ENCODE peak calls at places on chromosomes 1 and 21, in seven cellular contexts. B is mammary epithelial cell, M is colonic mucosa, T is SK-N-SH, X is GM23338, Y is aorta, A is thoracic aorta. Z is an unnamed sample.
A peak's percentile ranks its signal among the peaks of the same experiment; 100 is the strongest.

GRCh38 chr1:150613061-150613920 is 16.1 kb downstream of the ENSA start:
- DNase-seq in B (peak; percentile 93), A (peak; percentile 40), Y (no peak), M (peak; percentile 80), X (no peak), T (no peak), Z (no peak)

GRCh38 chr1:28437924-28438699 is 67.7 kb upstream of the RCC1 start:
- DNase-seq in B (peak; percentile 98), A (peak; percentile 70), M (peak; percentile 83), Y (peak; percentile 90), X (peak; percentile 58), T (peak; percentile 47), Z (peak; percentile 91)

GRCh38 chr1:98661544-98662353 is at the start of gene SNX7:
- DNase-seq in B (peak; percentile 83), Y (peak; percentile 95), T (peak; percentile 97), X (peak; percentile 86), M (peak; percentile 87), A (peak; percentile 30), Z (peak; percentile 72)

GRCh38 chr1:23589506-23589872 is 30.2 kb upstream of the ID3 start:
- DNase-seq in B (no peak), Y (no peak), X (no peak), T (no peak), A (no peak), M (no peak), Z (no peak)

GRCh38 chr1:40844887-40845878 is 17.0 kb downstream of the CITED4 start:
- DNase-seq in Y (peak; percentile 11), M (no peak), B (no peak), A (no peak), X (no peak), T (no peak), Z (no peak)

GRCh38 chr21:29194847-29195246 is 64.4 kb downstream of the MAP3K7CL start:
- DNase-seq in M (no peak), B (no peak), X (no peak), A (no peak), T (no peak), Y (no peak), Z (no peak)

GRCh38 chr1:184747089-184747955 is 7.3 kb downstream of the EDEM3 start:
- DNase-seq in B (no peak), X (no peak), M (no peak), Y (no peak), A (no peak), T (no peak), Z (no peak)

GRCh38 chr1:67821263-67821662 is 12.0 kb downstream of the GNG12 start:
- DNase-seq in Y (no peak), T (no peak), B (no peak), X (no peak), A (no peak), M (no peak), Z (no peak)

GRCh38 chr1:61343623-61344257 is 261.4 kb downstream of the NFIA start:
- DNase-seq in A (no peak), B (no peak), T (no peak), Y (no peak), X (no peak), M (no peak), Z (no peak)

DNA sequence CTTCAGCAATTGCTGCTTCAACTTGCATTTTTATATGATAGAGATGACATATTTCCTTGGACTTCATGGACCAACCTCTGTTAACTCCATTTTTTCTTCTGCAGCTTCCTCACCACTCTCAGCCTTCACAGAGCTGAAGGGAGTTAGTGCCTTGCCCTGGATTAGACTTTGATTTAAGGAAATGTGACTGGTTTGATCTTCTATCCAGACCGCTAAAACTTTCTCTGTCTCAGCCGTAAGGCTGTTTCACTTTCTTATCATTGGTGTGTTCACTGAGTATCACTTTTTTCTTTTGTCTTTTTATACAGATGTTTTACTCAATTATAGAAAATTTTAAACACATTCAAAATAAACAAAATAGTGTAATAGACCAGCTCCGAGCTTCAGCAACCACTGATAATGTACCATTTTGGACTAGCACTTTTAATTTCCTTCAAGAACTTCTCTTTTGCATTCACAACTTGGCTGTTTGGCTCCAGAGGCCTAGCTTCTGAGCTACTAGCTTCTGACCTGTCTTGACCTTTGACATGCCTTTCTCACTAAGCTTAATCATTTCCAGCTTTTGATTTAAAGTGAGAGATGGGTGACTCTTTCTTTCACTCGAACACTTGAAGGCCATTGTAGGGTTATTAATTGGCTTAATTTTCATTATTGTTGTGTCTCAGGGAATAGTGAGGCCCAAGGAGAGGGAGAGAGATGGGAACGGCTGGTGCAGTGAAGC is 9.3 kb downstream of the NEK7 start:
- DNase-seq in X (no peak), Y (no peak), M (no peak), B (no peak), T (no peak), A (no peak), Z (no peak)
- H3K4me1 ChIP-seq in X (peaks cover 24% of the 10 kb centered on the region), Y (peaks cover 6% of the 10 kb centered on the region), M (peaks cover 7% of the 10 kb centered on the region), B (peaks cover 52% of the 10 kb centered on the region), T (peaks cover 33% of the 10 kb centered on the region), A (peaks cover 62% of the 10 kb centered on the region), Z (peaks cover 21% of the 10 kb centered on the region)

DNA sequence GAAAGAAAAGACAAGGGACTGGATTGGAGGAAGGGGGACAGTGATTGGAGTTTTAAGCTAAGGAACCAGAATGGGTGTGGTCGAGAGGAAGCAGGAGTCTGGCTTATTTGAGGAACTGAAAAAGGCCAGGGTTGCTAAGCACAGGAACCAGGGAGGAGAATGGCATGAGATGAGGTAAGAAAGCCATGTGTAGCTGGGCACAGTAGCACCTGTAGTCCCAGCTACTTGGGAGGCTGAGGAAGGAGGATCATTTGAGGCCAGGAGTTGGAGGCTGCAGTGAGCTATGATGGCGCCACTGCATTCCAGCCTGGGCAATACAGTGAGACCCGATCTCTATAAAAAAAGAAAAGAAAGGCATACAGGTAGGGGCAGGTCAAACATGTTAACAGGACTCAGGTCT is 8.1 kb upstream of the KHDRBS1 start:
- DNase-seq in X (no peak), Y (no peak), T (no peak), M (no peak), B (no peak), A (no peak), Z (no peak)
- H3K4me1 ChIP-seq in X (peaks cover 22% of the 10 kb centered on the region), Y (no peaks in the 10 kb centered on the region), T (no peaks in the 10 kb centered on the region), M (no peaks in the 10 kb centered on the region), B (no peaks in the 10 kb centered on the region), A (no peaks in the 10 kb centered on the region), Z (peaks cover 20% of the 10 kb centered on the region)

GRCh38 chr1:181100924-181101323 is 12.4 kb downstream of the IER5 start:
- DNase-seq in T (no peak), X (no peak), A (no peak), B (no peak), Y (no peak), M (no peak), Z (no peak)
- H3K4me1 ChIP-seq in T (peaks cover 84% of the 10 kb centered on the region), X (peaks cover 74% of the 10 kb centered on the region), A (peaks cover 51% of the 10 kb centered on the region), B (peaks cover 72% of the 10 kb centered on the region), Y (no peaks in the 10 kb centered on the region), M (peaks cover 8% of the 10 kb centered on the region), Z (peaks cover 80% of the 10 kb centered on the region)

DNA sequence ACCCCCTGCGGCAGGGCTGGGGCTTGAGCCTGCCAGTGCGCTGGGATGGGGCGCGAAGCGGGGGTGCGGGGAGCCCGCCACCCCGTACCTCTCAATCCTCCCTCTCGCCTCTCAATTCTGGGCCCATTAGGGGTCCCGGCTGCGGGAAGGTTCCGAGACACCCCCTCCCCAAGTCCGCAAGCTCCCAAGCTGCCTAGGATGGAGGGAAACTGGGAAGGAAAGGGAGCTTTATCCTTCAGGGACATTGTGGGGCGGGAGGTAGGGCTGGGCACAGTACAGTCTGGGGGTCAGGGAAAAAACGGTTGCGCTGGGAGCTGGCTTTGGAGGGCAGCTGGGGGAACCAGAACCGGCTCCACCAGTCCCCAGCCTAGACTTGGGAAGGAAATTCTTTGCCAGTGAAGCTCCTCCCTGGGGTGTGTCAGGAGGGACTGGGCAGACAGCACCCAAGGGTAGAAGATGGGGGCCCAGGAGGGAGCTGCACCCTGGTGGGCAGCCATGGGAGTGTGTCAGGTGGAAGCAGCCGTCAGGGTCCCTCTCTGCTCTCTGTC is 904 bp downstream of the GJB3 start:
- DNase-seq in B (peak; percentile 72), T (no peak), M (peak; percentile 83), X (peak; percentile 58), Y (peak; percentile 23), A (no peak), Z (no peak)
- H3K4me1 ChIP-seq in B (peaks cover 62% of the 10 kb centered on the region), T (peaks cover 6% of the 10 kb centered on the region), M (no peaks in the 10 kb centered on the region), X (peaks cover 4% of the 10 kb centered on the region), Y (no peaks in the 10 kb centered on the region), A (peaks cover 23% of the 10 kb centered on the region), Z (no peaks in the 10 kb centered on the region)

GRCh38 chr1:207822602-207823451 is 71.0 kb downstream of the CD46 start:
- DNase-seq in T (peak; percentile 66), B (no peak), X (peak; percentile 53), A (peak; percentile 91), Y (peak; percentile 89), M (peak; percentile 93), Z (peak; percentile 24)

GRCh38 chr1:207824691-207825090 is 72.8 kb downstream of the CD46 start:
- DNase-seq in B (peak; percentile 54), M (no peak), X (no peak), T (no peak), Y (no peak), A (no peak), Z (no peak)

GRCh38 chr1:207822124-207822601 is 70.3 kb downstream of the CD46 start:
- DNase-seq in B (no peak), M (no peak), A (no peak), Y (no peak), T (no peak), X (no peak), Z (no peak)

GRCh38 chr1:207823880-207824566 is 72.2 kb downstream of the CD46 start:
- DNase-seq in B (peak; percentile 94), Y (peak; percentile 88), M (peak; percentile 85), T (peak; percentile 67), A (peak; percentile 69), X (peak; percentile 81), Z (peak; percentile 20)

GRCh38 chr1:207823531-207823879 is 71.7 kb downstream of the CD46 start:
- DNase-seq in M (no peak), X (no peak), T (no peak), B (no peak), Y (no peak), A (no peak), Z (no peak)
- H3K4me1 ChIP-seq in M (peaks cover 36% of the 10 kb centered on the region), X (no peaks in the 10 kb centered on the region), T (peaks cover 5% of the 10 kb centered on the region), B (peaks cover 22% of the 10 kb centered on the region), Y (no peaks in the 10 kb centered on the region), A (peaks cover 64% of the 10 kb centered on the region), Z (no peaks in the 10 kb centered on the region)

GRCh38 chr1:22104074-22104473 is 38.8 kb downstream of the WNT4 start:
- DNase-seq in Y (no peak), X (no peak), M (no peak), B (no peak), A (no peak), T (no peak), Z (no peak)

GRCh38 chr1:22104865-22105437 is 37.9 kb downstream of the WNT4 start:
- DNase-seq in B (no peak), A (no peak), T (no peak), X (no peak), M (no peak), Y (no peak), Z (no peak)

GRCh38 chr1:22101199-22101598 is 41.7 kb downstream of the WNT4 start:
- DNase-seq in B (no peak), M (no peak), A (no peak), Y (no peak), X (no peak), T (no peak), Z (no peak)

GRCh38 chr1:22101995-22102394 is 40.9 kb downstream of the WNT4 start:
- DNase-seq in Y (no peak), A (no peak), B (no peak), T (no peak), X (no peak), M (no peak), Z (no peak)

DNA sequence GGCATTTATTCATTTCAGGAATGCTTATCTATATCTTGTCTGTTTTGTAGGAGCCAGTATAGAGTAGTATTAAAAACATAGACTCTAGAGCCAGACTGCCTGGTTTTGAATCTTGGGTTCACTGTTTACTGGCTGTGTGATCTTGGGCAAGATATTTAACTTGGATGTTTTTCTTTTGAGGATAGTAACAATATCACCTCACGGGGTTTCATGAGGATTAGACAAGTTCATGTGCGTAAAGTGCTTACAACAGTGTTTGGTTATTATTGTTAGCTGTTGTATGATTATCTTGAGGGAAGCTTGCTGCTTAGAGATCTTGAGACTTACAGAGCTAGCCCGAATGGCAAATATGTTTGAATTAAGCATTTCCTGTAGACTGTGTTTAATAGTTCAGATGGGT is 40.2 kb downstream of the WNT4 start:
- DNase-seq in A (no peak), T (no peak), M (no peak), Y (no peak), X (no peak), B (no peak), Z (no peak)
- H3K4me1 ChIP-seq in A (peaks cover 5% of the 10 kb centered on the region), T (peaks cover 3% of the 10 kb centered on the region), M (no peaks in the 10 kb centered on the region), Y (peaks cover 2% of the 10 kb centered on the region), X (no peaks in the 10 kb centered on the region), B (peaks cover 17% of the 10 kb centered on the region), Z (no peaks in the 10 kb centered on the region)